ENCODE peak calls at places on chromosomes 5 and 9, in six cellular contexts. D is suprapubic skin; L is nephron progenitor cell; J is CD4-positive, alpha-beta T cell; T is astrocyte of the cerebellum; M is H9. G is an unnamed sample.

GRCh38 chr9:104784098-104784497 is 20.2 kb downstream of the NIPSNAP3B start:
- DNase-seq in D (no peak), L (no peak), J (no peak), T (no peak), M (no peak), G (no peak)

GRCh38 chr9:6034954-6035353 is 19.5 kb upstream of the RANBP6 start:
- DNase-seq in D (no peak), L (no peak), J (no peak), T (no peak), M (no peak), G (no peak)

GRCh38 chr9:105062222-105062850 is 134.4 kb upstream of the ABCA1 start:
- DNase-seq in D (no peak), L (no peak), J (no peak), T (no peak), M (no peak), G (no peak)

GRCh38 chr9:708556-709432 is 132.7 kb upstream of the DMRT1 start:
- DNase-seq in D (no peak), L (no peak), J (no peak), T (no peak), M (no peak), G (no peak)

GRCh38 chr9:2015581-2016410 is 649 bp downstream of the SMARCA2 start:
- DNase-seq in D (peak), L (peak), J (peak), T (no peak), M (peak), G (peak)

GRCh38 chr5:116734717-116735072 is 160.1 kb upstream of the SEMA6A start:
- DNase-seq in D (no peak), L (no peak), J (no peak), T (peak), M (no peak), G (no peak)

GRCh38 chr9:75803130-75803529 is 87.3 kb upstream of the PCSK5 start:
- DNase-seq in D (no peak), L (no peak), J (no peak), T (peak), M (no peak), G (no peak)

GRCh38 chr5:137122075-137122474 is 377.1 kb downstream of the SPOCK1 start:
- DNase-seq in D (no peak), L (no peak), J (no peak), T (no peak), M (no peak), G (no peak)

GRCh38 chr5:90390933-90391332 is 18.6 kb downstream of the CETN3 start:
- DNase-seq in D (no peak), L (no peak), J (no peak), T (no peak), M (peak), G (no peak)

GRCh38 chr5:158154226-158155005 is 295.5 kb upstream of the CLINT1 start:
- DNase-seq in D (no peak), L (no peak), J (no peak), T (peak), M (no peak), G (no peak)

GRCh38 chr5:72324186-72324825 is 4.1 kb downstream of the PTCD2 start:
- DNase-seq in D (no peak), L (no peak), J (no peak), T (no peak), M (no peak), G (no peak)

GRCh38 chr5:125412561-125413535 is 666.4 kb upstream of the ZNF608 start:
- DNase-seq in D (peak), L (peak), J (no peak), T (peak), M (peak), G (peak)

GRCh38 chr9:130058154-130058553 is 4.4 kb downstream of the GPR107 start:
- DNase-seq in D (no peak), L (no peak), J (no peak), T (no peak), M (no peak), G (no peak)

GRCh38 chr5:117161718-117162386 is 587.2 kb upstream of the SEMA6A start:
- DNase-seq in D (no peak), L (no peak), J (no peak), T (no peak), M (no peak), G (no peak)

GRCh38 chr5:63963080-63963735 is 963 bp upstream of the HTR1A start:
- DNase-seq in D (no peak), L (peak), J (no peak), T (peak), M (peak), G (peak)

GRCh38 chr5:136020383-136021015 is 8.3 kb upstream of the TGFBI start:
- DNase-seq in D (no peak), L (no peak), J (no peak), T (peak), M (no peak), G (no peak)

GRCh38 chr9:30713279-30713678 is 1671.2 kb upstream of the ACO1 start:
- DNase-seq in D (no peak), L (no peak), J (no peak), T (no peak), M (no peak), G (no peak)

GRCh38 chr9:134966270-134966669 is 48.6 kb upstream of the FCN1 start:
- DNase-seq in D (peak), L (no peak), J (no peak), T (no peak), M (no peak), G (no peak)

GRCh38 chr9:87518702-87519335 is 21.2 kb downstream of the DAPK1 start:
- DNase-seq in D (no peak), L (no peak), J (no peak), T (no peak), M (no peak), G (no peak)

GRCh38 chr9:35682083-35682482 is 7.6 kb downstream of the TPM2 start:
- DNase-seq in D (no peak), L (no peak), J (no peak), T (no peak), M (no peak), G (no peak)

GRCh38 chr9:23665051-23665450 is 161.0 kb downstream of the ELAVL2 start:
- DNase-seq in D (no peak), L (no peak), J (no peak), T (no peak), M (no peak), G (no peak)

GRCh38 chr5:89229331-89230070 is 346.5 kb upstream of the MEF2C start:
- DNase-seq in D (peak), L (no peak), J (no peak), T (no peak), M (no peak), G (no peak)

GRCh38 chr9:120257483-120257882 is 322.5 kb downstream of the CDK5RAP2 start:
- DNase-seq in D (no peak), L (no peak), J (no peak), T (no peak), M (no peak), G (no peak)

GRCh38 chr9:297795-298119 is 83.1 kb downstream of the DOCK8 start:
- DNase-seq in D (no peak), L (no peak), J (no peak), T (no peak), M (no peak), G (no peak)

GRCh38 chr5:143682221-143682620 is 129.7 kb upstream of the HMHB1 start:
- DNase-seq in D (no peak), L (peak), J (no peak), T (no peak), M (no peak), G (no peak)

GRCh38 chr5:35302544-35302943 is 72.3 kb upstream of the PRLR start:
- DNase-seq in D (no peak), L (no peak), J (no peak), T (no peak), M (no peak), G (no peak)

GRCh38 chr5:41835625-41836024 is 34.6 kb downstream of the OXCT1 start:
- DNase-seq in D (no peak), L (peak), J (no peak), T (peak), M (peak), G (no peak)

GRCh38 chr9:2126331-2126789 is 111.2 kb downstream of the SMARCA2 start:
- DNase-seq in D (no peak), L (no peak), J (no peak), T (no peak), M (no peak), G (no peak)

GRCh38 chr5:67730917-67731474 is 484.6 kb upstream of the PIK3R1 start:
- DNase-seq in D (no peak), L (no peak), J (no peak), T (no peak), M (no peak), G (peak)

GRCh38 chr9:26656003-26656940 is 236.3 kb downstream of the CAAP1 start:
- DNase-seq in D (no peak), L (peak), J (no peak), T (no peak), M (peak), G (peak)

GRCh38 chr9:127521919-127522304 is 70.6 kb downstream of the LRSAM1 start:
- DNase-seq in D (no peak), L (peak), J (no peak), T (no peak), M (no peak), G (no peak)

GRCh38 chr9:134994926-134995791 is 77.4 kb upstream of the FCN1 start:
- DNase-seq in D (peak), L (no peak), J (no peak), T (no peak), M (no peak), G (no peak)

DNA sequence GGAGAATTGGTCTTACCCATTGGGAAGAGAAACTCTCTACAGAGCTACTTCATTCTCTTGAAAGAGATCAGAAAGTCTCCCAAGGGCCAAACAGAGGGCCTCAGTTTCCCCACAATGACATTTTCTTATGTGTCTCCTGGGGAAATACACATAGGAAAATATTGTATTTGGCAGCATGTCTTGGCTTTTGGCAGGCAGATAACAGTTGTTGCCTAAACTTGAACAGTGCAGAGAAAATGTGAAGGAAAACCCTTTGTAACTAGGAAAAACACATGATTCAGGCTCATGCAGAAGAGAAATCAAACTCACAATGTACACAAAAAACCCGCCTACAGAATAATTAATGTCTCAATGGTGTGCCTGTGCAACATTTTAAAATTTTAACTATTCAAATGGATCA is 204.9 kb downstream of the ADAMTSL1 start:
- DNase-seq in D (no peak), L (no peak), J (no peak), T (no peak), M (no peak), G (no peak)
- TF ChIP-seq CTCF in D (no peak), L (no peak), J (no peak), T (no peak), M (no peak), G (no peak)

GRCh38 chr5:173786296-173787187 is 101.6 kb upstream of the CPEB4 start:
- DNase-seq in D (no peak), L (no peak), J (no peak), T (no peak), M (peak), G (no peak)
- TF ChIP-seq CTCF in D (no peak), L (no peak), J (no peak), T (no peak), M (peak), G (no peak)

GRCh38 chr9:78368236-78368635 is 71.3 kb downstream of the PSAT1 start:
- DNase-seq in D (no peak), L (no peak), J (no peak), T (no peak), M (no peak), G (no peak)
- TF ChIP-seq CTCF in D (no peak), L (no peak), J (no peak), T (no peak), M (no peak), G (no peak)

GRCh38 chr9:99262949-99263418 is 40.9 kb downstream of the SEC61B start:
- DNase-seq in D (no peak), L (no peak), J (no peak), T (no peak), M (no peak), G (no peak)

GRCh38 chr9:99266136-99267023 is 44.3 kb downstream of the SEC61B start:
- DNase-seq in D (peak), L (peak), J (peak), T (peak), M (peak), G (peak)

GRCh38 chr9:99261923-99262322 is 39.8 kb downstream of the SEC61B start:
- DNase-seq in D (no peak), L (no peak), J (no peak), T (no peak), M (no peak), G (no peak)

GRCh38 chr9:99259231-99259918 is 37.3 kb downstream of the SEC61B start:
- DNase-seq in D (peak), L (peak), J (peak), T (no peak), M (peak), G (no peak)

GRCh38 chr9:99264070-99264469 is 42.0 kb downstream of the SEC61B start:
- DNase-seq in D (no peak), L (peak), J (no peak), T (no peak), M (peak), G (peak)
- TF ChIP-seq CTCF in D (no peak), L (no peak), J (no peak), T (peak), M (peak), G (peak)

GRCh38 chr5:178793156-178793555 is 62.7 kb upstream of the ZNF354A start:
- DNase-seq in D (no peak), L (peak), J (no peak), T (no peak), M (peak), G (peak)
- TF ChIP-seq CTCF in D (peak), L (peak), J (no peak), T (no peak), M (peak), G (no peak)

GRCh38 chr9:71003346-71003745 is 118.1 kb downstream of the TRPM3 start:
- DNase-seq in D (no peak), L (no peak), J (no peak), T (no peak), M (no peak), G (no peak)
- TF ChIP-seq CTCF in D (no peak), L (no peak), J (no peak), T (no peak), M (peak), G (no peak)

GRCh38 chr5:160167623-160168165 is 48.4 kb upstream of the PWWP2A start:
- DNase-seq in D (no peak), L (no peak), J (no peak), T (no peak), M (no peak), G (no peak)
- TF ChIP-seq CTCF in D (no peak), L (no peak), J (no peak), T (no peak), M (no peak), G (no peak)

GRCh38 chr5:139649082-139649991 is 1.2 kb downstream of the CXXC5 start:
- DNase-seq in D (no peak), L (peak), J (no peak), T (no peak), M (peak), G (peak)
- TF ChIP-seq CTCF in D (no peak), L (no peak), J (no peak), T (no peak), M (no peak), G (no peak)

DNA sequence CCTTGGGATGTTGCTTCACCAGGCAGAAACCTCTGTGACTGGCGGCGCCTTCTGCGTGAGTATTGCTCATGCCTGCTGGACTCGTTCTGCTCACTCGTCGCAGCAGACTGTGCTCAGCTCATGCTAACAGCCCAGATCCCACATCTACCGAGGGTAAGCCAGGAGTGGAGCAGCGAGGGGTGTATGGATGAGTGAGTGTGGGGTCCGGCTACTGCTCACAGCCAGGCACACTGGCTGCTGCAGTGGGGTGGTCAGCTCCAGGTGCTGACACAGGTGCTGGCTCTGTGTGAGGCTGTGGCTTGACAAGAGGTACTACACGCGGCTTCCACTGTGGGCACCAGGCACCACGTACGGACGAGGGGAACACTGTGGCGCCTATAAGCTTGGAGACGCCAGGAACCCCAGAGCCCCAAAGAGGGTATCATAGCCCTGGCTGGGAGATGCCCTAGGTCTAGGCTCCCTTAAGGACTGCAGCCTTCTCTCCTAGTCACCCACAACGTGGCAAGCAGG is 47.7 kb upstream of the CDH12 start:
- DNase-seq in D (no peak), L (no peak), J (no peak), T (no peak), M (no peak), G (no peak)
- TF ChIP-seq CTCF in D (no peak), L (no peak), J (no peak), T (no peak), M (no peak), G (no peak)